ENCODE peak calls at places on chromosomes 7 and 10, in six cellular contexts. I, A, H, J, Q and F are unnamed samples.
A peak's percentile ranks its signal among the peaks of the same experiment; 100 is the strongest.

GRCh38 chr7:151141281-151141854 is 26.1 kb downstream of the GBX1 start:
- DNase-seq in I (no peak), A (no peak), H (no peak), J (no peak), Q (no peak), F (no peak)

GRCh38 chr7:81725496-81726117 is 44.2 kb downstream of the HGF start:
- DNase-seq in I (no peak), A (no peak), H (no peak), J (no peak), Q (no peak), F (no peak)

GRCh38 chr10:71726673-71727428 is 7.3 kb upstream of the C10orf105 start:
- DNase-seq in I (no peak), A (peak; percentile 41), H (no peak), J (no peak), Q (no peak), F (no peak)

GRCh38 chr7:45402480-45403218 is 171.5 kb upstream of the ADCY1 start:
- DNase-seq in I (no peak), A (no peak), H (no peak), J (no peak), Q (no peak), F (peak; percentile 25)

GRCh38 chr7:10237306-10237705 is 736.4 kb upstream of the PHF14 start:
- DNase-seq in I (peak; percentile 5), A (no peak), H (no peak), J (no peak), Q (peak; percentile 5), F (no peak)

GRCh38 chr7:96016735-96017134 is 244.4 kb downstream of the DYNC1I1 start:
- DNase-seq in I (no peak), A (no peak), H (no peak), J (no peak), Q (no peak), F (no peak)

GRCh38 chr7:131052285-131052942 is 275.3 kb upstream of the MKLN1 start:
- DNase-seq in I (no peak), A (no peak), H (no peak), J (no peak), Q (no peak), F (no peak)

GRCh38 chr10:101237080-101237817 is 8.0 kb upstream of the LBX1 start:
- DNase-seq in I (no peak), A (no peak), H (no peak), J (no peak), Q (no peak), F (no peak)